ENCODE peak calls at places on chromosomes 12 and 14, in six cellular contexts. V is GM23338, O is astrocyte, C is spleen, R is cardiac muscle cell, N is brain microvascular endothelial cell. S is an unnamed sample. For H3K36me3, the result is how much of the 10 kb centered on the place peaks cover.

GRCh38 chr14:31439554-31439953 is 17.8 kb downstream of the DTD2 start:
- DNase-seq in V (no peak), O (peak), C (no peak), R (no peak), N (no peak), S (no peak)

GRCh38 chr12:7018350-7019042 is at the start of gene LPCAT3:
- DNase-seq in V (peak), O (peak), C (peak), R (peak), N (peak), S (peak)

GRCh38 chr14:67187210-67187609 is 2.0 kb upstream of the GARIN2 start:
- DNase-seq in V (no peak), O (peak), C (no peak), R (no peak), N (peak), S (no peak)

GRCh38 chr14:75825147-75825592 is 156.6 kb downstream of the TGFB3 start:
- DNase-seq in V (no peak), O (no peak), C (no peak), R (no peak), N (no peak), S (no peak)

GRCh38 chr12:34287437-34287836 is 265.1 kb downstream of the ALG10 start:
- DNase-seq in V (no peak), O (no peak), C (peak), R (no peak), N (no peak), S (no peak)

GRCh38 chr12:101875112-101875961 is 2.0 kb upstream of the DRAM1 start:
- DNase-seq in V (no peak), O (peak), C (no peak), R (no peak), N (peak), S (no peak)

GRCh38 chr12:83971781-83972180 is 940.8 kb downstream of the SLC6A15 start:
- DNase-seq in V (no peak), O (no peak), C (no peak), R (no peak), N (no peak), S (no peak)

GRCh38 chr12:13581031-13581430 is 384.5 kb downstream of the EMP1 start:
- DNase-seq in V (no peak), O (no peak), C (no peak), R (no peak), N (no peak), S (no peak)

GRCh38 chr14:92563359-92563758 is 49.8 kb downstream of the RIN3 start:
- DNase-seq in V (no peak), O (peak), C (no peak), R (no peak), N (peak), S (no peak)

GRCh38 chr12:40911676-40912075 is 219.4 kb downstream of the CNTN1 start:
- DNase-seq in V (no peak), O (no peak), C (no peak), R (no peak), N (no peak), S (no peak)

GRCh38 chr12:3464561-3464960 is 26.4 kb upstream of the PRMT8 start:
- DNase-seq in V (no peak), O (no peak), C (no peak), R (no peak), N (no peak), S (no peak)

DNA sequence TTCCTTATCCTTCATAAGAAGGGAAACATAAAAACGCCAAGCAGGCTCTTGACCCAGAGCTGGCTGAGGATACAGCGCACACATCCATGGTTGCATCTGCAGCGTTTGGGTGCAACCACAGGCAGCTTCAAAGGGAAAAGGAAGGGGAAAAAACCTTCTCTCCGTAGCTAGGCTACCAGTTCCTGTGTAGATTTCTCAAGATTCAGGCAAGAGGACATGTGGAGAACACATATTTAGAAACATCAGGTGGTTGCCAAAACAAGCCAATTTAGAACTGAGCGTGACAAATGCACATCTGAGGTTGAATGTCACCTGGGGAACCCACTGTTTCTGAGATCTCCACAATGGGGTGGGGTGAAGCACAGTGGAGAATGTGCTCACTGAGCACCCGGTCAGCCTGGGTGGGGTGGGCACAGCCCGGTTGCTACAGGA is 78.3 kb upstream of the BDKRB2 start:
- DNase-seq in V (no peak), O (no peak), C (no peak), R (no peak), N (no peak), S (no peak)
- H3K4me3 ChIP-seq in V (no peak), O (no peak), C (peak), R (no peak), N (no peak), S (no peak)

DNA sequence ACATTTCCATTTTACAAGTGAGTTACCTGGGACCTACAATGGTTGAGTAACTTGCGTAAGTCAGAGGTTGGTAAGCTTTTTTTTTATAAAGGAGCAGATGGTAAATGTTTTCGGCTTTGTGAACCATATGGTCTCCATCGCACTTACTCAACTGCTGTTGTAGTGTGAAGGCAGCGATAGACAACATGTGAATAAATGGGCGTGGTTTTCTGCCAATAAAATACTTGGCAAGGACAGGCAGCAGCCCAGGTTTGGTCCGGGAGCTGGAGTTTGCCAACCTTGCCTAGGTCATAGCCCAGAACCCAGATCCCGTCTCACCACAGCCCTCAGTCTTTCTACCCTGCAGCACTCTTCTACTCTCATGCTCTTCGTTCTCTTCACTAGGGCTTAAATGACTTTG is 6.3 kb downstream of the DDX55 start:
- DNase-seq in V (no peak), O (no peak), C (no peak), R (no peak), N (no peak), S (no peak)
- H3K36me3 ChIP-seq in V (half or more), O (half or more), C (under half), R (under half), N (half or more), S (under half)

GRCh38 chr12:66898700-66899469 is 220.0 kb upstream of the GRIP1 start:
- DNase-seq in V (no peak), O (no peak), C (no peak), R (no peak), N (no peak), S (no peak)
- TF ChIP-seq CTCF in V (no peak), O (no peak), C (no peak), R (no peak), N (no peak), S (no peak)

DNA sequence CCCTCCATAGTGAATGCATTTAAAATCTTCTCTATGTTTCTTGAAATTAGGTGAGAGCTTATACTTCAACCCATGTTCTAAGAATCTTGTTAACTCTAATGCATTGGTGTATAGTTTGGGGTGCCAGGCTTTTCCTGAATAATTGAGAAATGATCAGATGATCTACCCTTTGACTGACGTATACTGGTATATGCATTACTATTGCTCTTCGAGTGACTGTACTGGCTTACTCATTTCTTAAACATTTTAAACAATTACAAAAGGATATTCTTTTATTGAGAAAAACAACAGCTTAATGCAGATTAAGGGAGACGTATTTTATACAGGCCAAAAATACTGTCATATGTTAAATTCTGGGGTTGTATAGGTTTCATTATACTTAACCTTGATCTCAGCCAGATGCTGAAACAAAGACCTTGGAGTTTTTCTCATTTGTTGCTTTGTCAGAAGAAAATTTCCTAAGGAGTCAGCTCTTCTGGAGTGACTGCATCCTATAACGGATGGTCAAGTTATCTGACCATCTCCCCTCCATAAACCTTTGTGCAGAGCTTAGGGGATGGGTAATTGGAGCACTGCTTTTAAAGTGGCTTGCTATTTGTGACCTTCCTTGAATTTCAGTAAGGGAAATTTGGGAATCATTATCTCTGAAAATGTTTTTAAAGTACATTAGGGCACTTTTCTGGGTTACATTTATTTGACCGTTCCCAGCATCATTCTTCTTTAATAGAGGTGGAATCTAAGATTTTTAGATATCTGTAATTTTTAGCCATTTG is 507.6 kb downstream of the PCNX1 start:
- DNase-seq in V (no peak), O (peak), C (no peak), R (no peak), N (no peak), S (no peak)
- H3K4me3 ChIP-seq in V (no peak), O (no peak), C (no peak), R (no peak), N (no peak), S (no peak)

GRCh38 chr12:132647858-132648257 is 29.3 kb downstream of the P2RX2 start:
- DNase-seq in V (no peak), O (no peak), C (peak), R (no peak), N (no peak), S (no peak)

GRCh38 chr12:132646850-132647249 is 28.3 kb downstream of the P2RX2 start:
- DNase-seq in V (no peak), O (no peak), C (peak), R (no peak), N (no peak), S (no peak)

GRCh38 chr12:132649226-132649945 is 30.8 kb downstream of the P2RX2 start:
- DNase-seq in V (no peak), O (no peak), C (peak), R (no peak), N (no peak), S (no peak)

GRCh38 chr12:132651444-132652100 is 33.0 kb downstream of the P2RX2 start:
- DNase-seq in V (no peak), O (no peak), C (peak), R (no peak), N (no peak), S (no peak)

GRCh38 chr12:132648616-132649225 is 30.1 kb downstream of the P2RX2 start:
- DNase-seq in V (no peak), O (no peak), C (peak), R (no peak), N (no peak), S (no peak)
- H3K36me3 ChIP-seq in V (under half), O (under half), C (under half), R (under half), N (under half), S (under half)

S was measured in GM06990.